ENCODE peak calls at places on chromosomes 7 and 10, in six cellular contexts. One of them, this sample, is unnamed.

GRCh38 chr10:71712572-71713134 is 6.9 kb downstream of the C10orf105 start:
- DNase-seq in endothelial cell of umbilical vein: no peak
- DNase-seq in keratinocyte: no peak
- DNase-seq in neural progenitor cell: no peak
- DNase-seq in cardiac muscle cell: no peak
- DNase-seq in tibial nerve: no peak
- DNase-seq in this sample: no peak

GRCh38 chr7:71271203-71271602 is 139.3 kb downstream of the GALNT17 start:
- DNase-seq in endothelial cell of umbilical vein: no peak
- DNase-seq in keratinocyte: no peak
- DNase-seq in neural progenitor cell: no peak
- DNase-seq in cardiac muscle cell: no peak
- DNase-seq in tibial nerve: no peak
- DNase-seq in this sample: no peak

GRCh38 chr10:34744590-34744989 is 70.5 kb downstream of the PARD3 start:
- DNase-seq in endothelial cell of umbilical vein: no peak
- DNase-seq in keratinocyte: no peak
- DNase-seq in neural progenitor cell: no peak
- DNase-seq in cardiac muscle cell: no peak
- DNase-seq in tibial nerve: no peak
- DNase-seq in this sample: no peak

GRCh38 chr7:128876586-128876977 is 13.9 kb downstream of the ATP6V1F start:
- DNase-seq in endothelial cell of umbilical vein: no peak
- DNase-seq in keratinocyte: no peak
- DNase-seq in neural progenitor cell: no peak
- DNase-seq in cardiac muscle cell: no peak
- DNase-seq in tibial nerve: no peak
- DNase-seq in this sample: peak; percentile 24

GRCh38 chr7:30925117-30925516 is 13.5 kb downstream of the AQP1 start:
- DNase-seq in endothelial cell of umbilical vein: no peak
- DNase-seq in keratinocyte: no peak
- DNase-seq in neural progenitor cell: no peak
- DNase-seq in cardiac muscle cell: no peak
- DNase-seq in tibial nerve: no peak
- DNase-seq in this sample: no peak

GRCh38 chr10:70074147-70074546 is 21.5 kb downstream of the MACROH2A2 start:
- DNase-seq in endothelial cell of umbilical vein: no peak
- DNase-seq in keratinocyte: no peak
- DNase-seq in neural progenitor cell: no peak
- DNase-seq in cardiac muscle cell: no peak
- DNase-seq in tibial nerve: no peak
- DNase-seq in this sample: no peak

GRCh38 chr7:106372595-106373318 is 88.0 kb upstream of the NAMPT start:
- DNase-seq in endothelial cell of umbilical vein: no peak
- DNase-seq in keratinocyte: no peak
- DNase-seq in neural progenitor cell: no peak
- DNase-seq in cardiac muscle cell: no peak
- DNase-seq in tibial nerve: no peak
- DNase-seq in this sample: no peak

GRCh38 chr10:116324227-116324950 is at the start of gene CCDC172:
- DNase-seq in endothelial cell of umbilical vein: no peak
- DNase-seq in keratinocyte: no peak
- DNase-seq in neural progenitor cell: no peak
- DNase-seq in cardiac muscle cell: no peak
- DNase-seq in tibial nerve: no peak
- DNase-seq in this sample: no peak

GRCh38 chr7:158246960-158247673 is 340.5 kb downstream of the PTPRN2 start:
- DNase-seq in endothelial cell of umbilical vein: no peak
- DNase-seq in keratinocyte: no peak
- DNase-seq in neural progenitor cell: no peak
- DNase-seq in cardiac muscle cell: no peak
- DNase-seq in tibial nerve: no peak
- DNase-seq in this sample: no peak

DNA sequence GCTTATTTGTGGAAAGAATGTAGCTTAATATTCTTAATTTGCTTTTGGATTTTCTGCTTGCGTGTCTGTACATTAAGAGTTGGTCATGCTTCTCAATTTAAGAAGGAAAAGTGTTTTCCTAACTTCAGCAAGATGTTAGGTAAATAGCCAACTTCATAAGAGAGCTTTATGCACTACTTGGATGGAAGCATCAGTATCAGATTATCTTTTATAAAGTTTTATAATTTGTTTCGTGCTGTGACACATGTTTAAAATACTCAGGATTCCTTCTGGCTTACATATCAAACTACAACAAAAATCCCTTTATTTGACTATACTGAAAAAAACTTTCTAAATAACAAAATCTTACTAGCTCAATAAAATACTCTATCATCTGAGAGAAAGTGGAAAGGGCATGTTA is 34.8 kb upstream of the AGR2 start:
- DNase-seq in endothelial cell of umbilical vein: no peak
- DNase-seq in keratinocyte: no peak
- DNase-seq in neural progenitor cell: no peak
- DNase-seq in cardiac muscle cell: no peak
- DNase-seq in tibial nerve: no peak
- DNase-seq in this sample: no peak
- H3K27ac ChIP-seq in endothelial cell of umbilical vein: no peak overlapping the region
- H3K27ac ChIP-seq in keratinocyte: no peak overlapping the region
- H3K27ac ChIP-seq in neural progenitor cell: no peak overlapping the region
- H3K27ac ChIP-seq in cardiac muscle cell: no peak overlapping the region
- H3K27ac ChIP-seq in tibial nerve: no peak overlapping the region
- H3K27ac ChIP-seq in this sample: no peak overlapping the region

GRCh38 chr7:4189151-4189570 is 492.9 kb upstream of the FOXK1 start:
- DNase-seq in endothelial cell of umbilical vein: no peak
- DNase-seq in keratinocyte: peak; percentile 94
- DNase-seq in neural progenitor cell: peak; percentile 17
- DNase-seq in cardiac muscle cell: no peak
- DNase-seq in tibial nerve: peak; percentile 41
- DNase-seq in this sample: peak; percentile 86
- H3K27ac ChIP-seq in endothelial cell of umbilical vein: no peak overlapping the region
- H3K27ac ChIP-seq in keratinocyte: no peak overlapping the region
- H3K27ac ChIP-seq in neural progenitor cell: no peak overlapping the region
- H3K27ac ChIP-seq in cardiac muscle cell: no peak overlapping the region
- H3K27ac ChIP-seq in tibial nerve: no peak overlapping the region
- H3K27ac ChIP-seq in this sample: no peak overlapping the region

GRCh38 chr10:77943086-77943901 is 16.7 kb upstream of the DLG5 start:
- DNase-seq in endothelial cell of umbilical vein: peak; percentile 69
- DNase-seq in keratinocyte: no peak
- DNase-seq in neural progenitor cell: no peak
- DNase-seq in cardiac muscle cell: no peak
- DNase-seq in tibial nerve: no peak
- DNase-seq in this sample: peak; percentile 85

GRCh38 chr10:77946084-77946483 is 19.5 kb upstream of the DLG5 start:
- DNase-seq in endothelial cell of umbilical vein: peak; percentile 58
- DNase-seq in keratinocyte: no peak
- DNase-seq in neural progenitor cell: no peak
- DNase-seq in cardiac muscle cell: no peak
- DNase-seq in tibial nerve: no peak
- DNase-seq in this sample: no peak

DNA sequence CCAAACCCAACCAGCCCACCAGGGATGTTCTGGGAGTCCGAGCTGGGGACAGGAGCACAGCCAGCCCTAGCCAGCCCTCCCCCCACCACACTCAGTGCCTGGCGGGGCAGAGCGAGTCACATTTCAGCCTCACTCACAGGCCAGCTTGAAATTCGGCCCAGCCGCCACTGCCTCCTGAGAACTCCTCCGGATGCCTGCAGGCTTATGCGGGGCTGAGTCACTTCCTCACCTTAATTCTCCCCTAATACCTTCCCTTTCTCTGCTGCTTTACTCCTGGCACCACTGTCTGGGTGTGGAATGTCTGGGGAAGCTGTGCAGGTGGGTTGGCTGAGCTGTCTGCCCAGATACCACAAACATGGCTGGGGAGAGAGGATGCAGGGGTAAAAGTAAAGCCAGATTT is 22.6 kb upstream of the DLG5 start:
- DNase-seq in endothelial cell of umbilical vein: peak; percentile 18
- DNase-seq in keratinocyte: peak; percentile 76
- DNase-seq in neural progenitor cell: peak; percentile 67
- DNase-seq in cardiac muscle cell: peak; percentile 64
- DNase-seq in tibial nerve: no peak
- DNase-seq in this sample: peak; percentile 87
- H3K27ac ChIP-seq in endothelial cell of umbilical vein: no peak overlapping the region
- H3K27ac ChIP-seq in keratinocyte: peak overlapping the region; percentile 74
- H3K27ac ChIP-seq in neural progenitor cell: no peak overlapping the region
- H3K27ac ChIP-seq in cardiac muscle cell: peak overlapping the region; percentile 19
- H3K27ac ChIP-seq in tibial nerve: no peak overlapping the region
- H3K27ac ChIP-seq in this sample: peak overlapping the region; percentile 77

GRCh38 chr7:120053390-120053961 is 219.5 kb upstream of the KCND2 start:
- DNase-seq in endothelial cell of umbilical vein: no peak
- DNase-seq in keratinocyte: no peak
- DNase-seq in neural progenitor cell: no peak
- DNase-seq in cardiac muscle cell: no peak
- DNase-seq in tibial nerve: no peak
- DNase-seq in this sample: no peak
- H3K27ac ChIP-seq in endothelial cell of umbilical vein: no peak overlapping the region
- H3K27ac ChIP-seq in keratinocyte: no peak overlapping the region
- H3K27ac ChIP-seq in neural progenitor cell: no peak overlapping the region
- H3K27ac ChIP-seq in cardiac muscle cell: no peak overlapping the region
- H3K27ac ChIP-seq in tibial nerve: peak overlapping the region; percentile 70
- H3K27ac ChIP-seq in this sample: peak overlapping the region; percentile 54

DNA sequence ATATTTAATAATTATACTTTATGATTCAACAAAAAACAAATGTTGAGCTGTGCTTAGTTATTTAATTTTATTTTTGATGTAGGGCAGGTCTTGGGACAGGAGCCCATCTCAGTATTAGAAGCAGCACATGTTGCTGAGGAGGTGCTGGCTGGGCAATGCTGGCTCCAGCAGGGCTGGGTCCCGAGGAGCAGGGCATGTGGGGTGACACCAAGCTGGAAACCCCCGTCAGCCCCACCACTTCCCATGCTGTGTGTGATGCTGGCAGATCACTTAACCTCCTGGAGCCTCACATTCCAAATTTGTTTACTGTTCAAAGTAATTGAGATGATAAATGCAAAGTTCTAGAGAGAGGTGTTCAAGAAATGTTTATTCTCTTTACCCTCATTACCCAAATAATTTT is 335.4 kb upstream of the KLF6 start:
- DNase-seq in endothelial cell of umbilical vein: no peak
- DNase-seq in keratinocyte: no peak
- DNase-seq in neural progenitor cell: no peak
- DNase-seq in cardiac muscle cell: no peak
- DNase-seq in tibial nerve: no peak
- DNase-seq in this sample: no peak
- H3K27ac ChIP-seq in endothelial cell of umbilical vein: no peak overlapping the region
- H3K27ac ChIP-seq in keratinocyte: no peak overlapping the region
- H3K27ac ChIP-seq in neural progenitor cell: no peak overlapping the region
- H3K27ac ChIP-seq in cardiac muscle cell: no peak overlapping the region
- H3K27ac ChIP-seq in tibial nerve: no peak overlapping the region
- H3K27ac ChIP-seq in this sample: no peak overlapping the region

DNA sequence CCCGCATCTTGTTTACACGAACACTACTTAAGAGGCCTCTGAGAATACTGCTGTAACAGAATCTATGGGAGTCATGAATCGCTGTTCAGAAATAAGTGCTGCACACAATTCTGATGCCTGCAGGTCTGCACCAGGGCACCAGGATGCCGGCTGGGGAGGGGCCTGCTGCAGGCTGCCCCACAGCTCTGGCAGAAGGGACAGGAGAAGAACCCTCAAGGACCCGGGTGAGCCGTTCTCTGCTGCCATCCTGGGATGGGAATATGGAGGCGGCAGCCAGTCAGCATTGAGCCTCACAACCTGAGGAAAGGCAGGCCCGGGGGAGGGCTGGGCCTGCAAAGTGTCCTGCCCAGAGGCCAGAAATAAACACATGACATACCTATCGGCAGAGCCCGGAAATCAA is 11.2 kb downstream of the TUBGCP2 start:
- DNase-seq in endothelial cell of umbilical vein: no peak
- DNase-seq in keratinocyte: no peak
- DNase-seq in neural progenitor cell: no peak
- DNase-seq in cardiac muscle cell: no peak
- DNase-seq in tibial nerve: no peak
- DNase-seq in this sample: no peak
- H3K27ac ChIP-seq in endothelial cell of umbilical vein: no peak overlapping the region
- H3K27ac ChIP-seq in keratinocyte: no peak overlapping the region
- H3K27ac ChIP-seq in neural progenitor cell: no peak overlapping the region
- H3K27ac ChIP-seq in cardiac muscle cell: no peak overlapping the region
- H3K27ac ChIP-seq in tibial nerve: no peak overlapping the region
- H3K27ac ChIP-seq in this sample: no peak overlapping the region

DNA sequence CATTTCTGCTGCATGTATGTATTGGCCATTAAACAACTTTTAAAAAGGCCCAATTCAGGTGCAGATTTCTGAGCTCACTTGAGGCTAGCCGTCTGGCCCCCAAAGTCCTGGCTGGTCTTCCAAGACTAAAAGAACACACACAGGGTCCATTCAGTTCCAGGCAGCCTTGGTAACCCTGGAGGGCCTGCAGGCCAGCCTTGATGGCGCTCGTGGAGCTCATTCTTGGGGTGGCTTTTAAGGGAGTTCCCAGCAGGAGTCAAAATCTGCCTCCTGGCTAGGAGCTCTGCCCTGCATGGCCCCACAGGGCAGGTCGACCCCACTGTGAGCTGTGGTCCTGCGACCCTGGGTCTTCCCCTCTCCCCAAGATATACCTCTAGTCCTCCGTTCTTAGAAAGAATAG is 28.8 kb downstream of the ANXA11 start:
- DNase-seq in endothelial cell of umbilical vein: no peak
- DNase-seq in keratinocyte: no peak
- DNase-seq in neural progenitor cell: no peak
- DNase-seq in cardiac muscle cell: no peak
- DNase-seq in tibial nerve: no peak
- DNase-seq in this sample: no peak
- H3K27ac ChIP-seq in endothelial cell of umbilical vein: no peak overlapping the region
- H3K27ac ChIP-seq in keratinocyte: no peak overlapping the region
- H3K27ac ChIP-seq in neural progenitor cell: no peak overlapping the region
- H3K27ac ChIP-seq in cardiac muscle cell: no peak overlapping the region
- H3K27ac ChIP-seq in tibial nerve: no peak overlapping the region
- H3K27ac ChIP-seq in this sample: no peak overlapping the region

GRCh38 chr7:24425664-24426063 is 141.7 kb downstream of the NPY start:
- DNase-seq in endothelial cell of umbilical vein: no peak
- DNase-seq in keratinocyte: no peak
- DNase-seq in neural progenitor cell: no peak
- DNase-seq in cardiac muscle cell: no peak
- DNase-seq in tibial nerve: no peak
- DNase-seq in this sample: no peak

GRCh38 chr7:24419527-24419926 is 135.5 kb downstream of the NPY start:
- DNase-seq in endothelial cell of umbilical vein: no peak
- DNase-seq in keratinocyte: no peak
- DNase-seq in neural progenitor cell: no peak
- DNase-seq in cardiac muscle cell: no peak
- DNase-seq in tibial nerve: no peak
- DNase-seq in this sample: no peak

GRCh38 chr7:24427048-24427447 is 143.1 kb downstream of the NPY start:
- DNase-seq in endothelial cell of umbilical vein: no peak
- DNase-seq in keratinocyte: no peak
- DNase-seq in neural progenitor cell: peak; percentile 78
- DNase-seq in cardiac muscle cell: no peak
- DNase-seq in tibial nerve: no peak
- DNase-seq in this sample: no peak

GRCh38 chr7:24419070-24419469 is 135.1 kb downstream of the NPY start:
- DNase-seq in endothelial cell of umbilical vein: no peak
- DNase-seq in keratinocyte: no peak
- DNase-seq in neural progenitor cell: peak; percentile 25
- DNase-seq in cardiac muscle cell: no peak
- DNase-seq in tibial nerve: peak; percentile 11
- DNase-seq in this sample: no peak

GRCh38 chr7:24422611-24423010 is 138.6 kb downstream of the NPY start:
- DNase-seq in endothelial cell of umbilical vein: no peak
- DNase-seq in keratinocyte: no peak
- DNase-seq in neural progenitor cell: no peak
- DNase-seq in cardiac muscle cell: no peak
- DNase-seq in tibial nerve: no peak
- DNase-seq in this sample: no peak
- H3K27ac ChIP-seq in endothelial cell of umbilical vein: no peak overlapping the region
- H3K27ac ChIP-seq in keratinocyte: no peak overlapping the region
- H3K27ac ChIP-seq in neural progenitor cell: no peak overlapping the region
- H3K27ac ChIP-seq in cardiac muscle cell: no peak overlapping the region
- H3K27ac ChIP-seq in tibial nerve: no peak overlapping the region
- H3K27ac ChIP-seq in this sample: no peak overlapping the region

This sample was measured in gastrocnemius medialis.